ENCODE peak calls at places on chromosomes 5 and 9, in four cellular contexts. One of them, this sample, is unnamed.

GRCh38 chr5:78327761-78328510 is 32.5 kb upstream of the SCAMP1 start:
- DNase-seq in heart right ventricle: no peak
- DNase-seq in fibroblast of lung: peak
- DNase-seq in pancreas: peak
- DNase-seq in this sample: no peak

GRCh38 chr5:161763571-161763970 is 78.0 kb downstream of the GABRA6 start:
- DNase-seq in heart right ventricle: no peak
- DNase-seq in fibroblast of lung: no peak
- DNase-seq in pancreas: no peak
- DNase-seq in this sample: no peak

GRCh38 chr5:170195876-170196275 is 36.9 kb upstream of the C5orf58 start:
- DNase-seq in heart right ventricle: no peak
- DNase-seq in fibroblast of lung: no peak
- DNase-seq in pancreas: no peak
- DNase-seq in this sample: no peak

GRCh38 chr5:58497956-58498942 is 7.0 kb downstream of the GAPT start:
- DNase-seq in heart right ventricle: no peak
- DNase-seq in fibroblast of lung: peak
- DNase-seq in pancreas: peak
- DNase-seq in this sample: peak

GRCh38 chr9:99919930-99920329 is 13.5 kb downstream of the STX17 start:
- DNase-seq in heart right ventricle: no peak
- DNase-seq in fibroblast of lung: no peak
- DNase-seq in pancreas: no peak
- DNase-seq in this sample: no peak

GRCh38 chr9:34513567-34514214 is 9.1 kb downstream of the ENHO start:
- DNase-seq in heart right ventricle: no peak
- DNase-seq in fibroblast of lung: peak
- DNase-seq in pancreas: no peak
- DNase-seq in this sample: no peak

GRCh38 chr9:3088166-3088702 is 244.3 kb upstream of the PUM3 start:
- DNase-seq in heart right ventricle: no peak
- DNase-seq in fibroblast of lung: no peak
- DNase-seq in pancreas: no peak
- DNase-seq in this sample: no peak

GRCh38 chr5:54285573-54286124 is 24.7 kb downstream of the ARL15 start:
- DNase-seq in heart right ventricle: no peak
- DNase-seq in fibroblast of lung: no peak
- DNase-seq in pancreas: no peak
- DNase-seq in this sample: no peak

GRCh38 chr5:160843240-160843639 is 8.8 kb downstream of the ATP10B start:
- DNase-seq in heart right ventricle: no peak
- DNase-seq in fibroblast of lung: no peak
- DNase-seq in pancreas: no peak
- DNase-seq in this sample: no peak

GRCh38 chr5:83957188-83957587 is 236.5 kb upstream of the HAPLN1 start:
- DNase-seq in heart right ventricle: no peak
- DNase-seq in fibroblast of lung: peak
- DNase-seq in pancreas: no peak
- DNase-seq in this sample: no peak

GRCh38 chr9:77651203-77651602 is 3.1 kb upstream of the GNA14 start:
- DNase-seq in heart right ventricle: no peak
- DNase-seq in fibroblast of lung: no peak
- DNase-seq in pancreas: no peak
- DNase-seq in this sample: no peak

GRCh38 chr9:113516840-113517577 is 53.5 kb downstream of the RGS3 start:
- DNase-seq in heart right ventricle: no peak
- DNase-seq in fibroblast of lung: peak
- DNase-seq in pancreas: no peak
- DNase-seq in this sample: no peak

GRCh38 chr9:137300607-137301085 is 1.4 kb downstream of the NRARP start:
- DNase-seq in heart right ventricle: peak
- DNase-seq in fibroblast of lung: no peak
- DNase-seq in pancreas: peak
- DNase-seq in this sample: no peak

GRCh38 chr5:10588779-10589447 is 25.0 kb downstream of the ANKRD33B start:
- DNase-seq in heart right ventricle: no peak
- DNase-seq in fibroblast of lung: no peak
- DNase-seq in pancreas: no peak
- DNase-seq in this sample: no peak

GRCh38 chr9:124774131-124774978 is 2.6 kb upstream of the OLFML2A start:
- DNase-seq in heart right ventricle: peak
- DNase-seq in fibroblast of lung: peak
- DNase-seq in pancreas: peak
- DNase-seq in this sample: no peak

GRCh38 chr9:124868511-124869465 is 6.9 kb downstream of the ARPC5L start:
- DNase-seq in heart right ventricle: peak
- DNase-seq in fibroblast of lung: peak
- DNase-seq in pancreas: peak
- DNase-seq in this sample: peak

GRCh38 chr9:133359420-133360175 is 3.2 kb downstream of the SURF2 start:
- DNase-seq in heart right ventricle: no peak
- DNase-seq in fibroblast of lung: no peak
- DNase-seq in pancreas: no peak
- DNase-seq in this sample: no peak

GRCh38 chr5:72093231-72093630 is 14.0 kb upstream of the MAP1B start:
- DNase-seq in heart right ventricle: no peak
- DNase-seq in fibroblast of lung: peak
- DNase-seq in pancreas: no peak
- DNase-seq in this sample: no peak

GRCh38 chr5:9835121-9835770 is 205.1 kb upstream of the TAS2R1 start:
- DNase-seq in heart right ventricle: no peak
- DNase-seq in fibroblast of lung: no peak
- DNase-seq in pancreas: no peak
- DNase-seq in this sample: no peak

GRCh38 chr5:171574374-171574773 is 154.9 kb downstream of the FGF18 start:
- DNase-seq in heart right ventricle: peak
- DNase-seq in fibroblast of lung: no peak
- DNase-seq in pancreas: no peak
- DNase-seq in this sample: no peak

GRCh38 chr9:85142461-85143401 is 473.2 kb downstream of the NTRK2 start:
- DNase-seq in heart right ventricle: peak
- DNase-seq in fibroblast of lung: peak
- DNase-seq in pancreas: no peak
- DNase-seq in this sample: no peak

GRCh38 chr9:94482110-94482509 is 72.8 kb upstream of the PCAT7 start:
- DNase-seq in heart right ventricle: no peak
- DNase-seq in fibroblast of lung: no peak
- DNase-seq in pancreas: no peak
- DNase-seq in this sample: no peak

GRCh38 chr9:112867275-112867991 is 23.2 kb downstream of the SLC46A2 start:
- DNase-seq in heart right ventricle: no peak
- DNase-seq in fibroblast of lung: peak
- DNase-seq in pancreas: no peak
- DNase-seq in this sample: peak

GRCh38 chr5:108531367-108532211 is 149.7 kb upstream of the FBXL17 start:
- DNase-seq in heart right ventricle: no peak
- DNase-seq in fibroblast of lung: peak
- DNase-seq in pancreas: no peak
- DNase-seq in this sample: peak

GRCh38 chr5:14025566-14026276 is 81.2 kb upstream of the DNAH5 start:
- DNase-seq in heart right ventricle: no peak
- DNase-seq in fibroblast of lung: no peak
- DNase-seq in pancreas: peak
- DNase-seq in this sample: no peak

GRCh38 chr5:114367029-114367428 is 5.2 kb downstream of the KCNN2 start:
- DNase-seq in heart right ventricle: no peak
- DNase-seq in fibroblast of lung: no peak
- DNase-seq in pancreas: no peak
- DNase-seq in this sample: no peak

GRCh38 chr5:77449981-77450380 is 42.1 kb downstream of the WDR41 start:
- DNase-seq in heart right ventricle: no peak
- DNase-seq in fibroblast of lung: peak
- DNase-seq in pancreas: no peak
- DNase-seq in this sample: no peak

GRCh38 chr5:122081541-122081940 is 3.5 kb upstream of the LOX start:
- DNase-seq in heart right ventricle: no peak
- DNase-seq in fibroblast of lung: no peak
- DNase-seq in pancreas: no peak
- DNase-seq in this sample: no peak

GRCh38 chr5:145936401-145937131 is at the start of gene SH3RF2:
- DNase-seq in heart right ventricle: peak
- DNase-seq in fibroblast of lung: peak
- DNase-seq in pancreas: peak
- DNase-seq in this sample: peak

GRCh38 chr5:145941096-145941676 is 4.8 kb downstream of the SH3RF2 start:
- DNase-seq in heart right ventricle: no peak
- DNase-seq in fibroblast of lung: no peak
- DNase-seq in pancreas: no peak
- DNase-seq in this sample: no peak

GRCh38 chr5:145939532-145940065 is 3.2 kb downstream of the SH3RF2 start:
- DNase-seq in heart right ventricle: no peak
- DNase-seq in fibroblast of lung: no peak
- DNase-seq in pancreas: no peak
- DNase-seq in this sample: no peak

GRCh38 chr5:145937432-145938250 is 1.3 kb downstream of the SH3RF2 start:
- DNase-seq in heart right ventricle: no peak
- DNase-seq in fibroblast of lung: peak
- DNase-seq in pancreas: peak
- DNase-seq in this sample: no peak

DNA sequence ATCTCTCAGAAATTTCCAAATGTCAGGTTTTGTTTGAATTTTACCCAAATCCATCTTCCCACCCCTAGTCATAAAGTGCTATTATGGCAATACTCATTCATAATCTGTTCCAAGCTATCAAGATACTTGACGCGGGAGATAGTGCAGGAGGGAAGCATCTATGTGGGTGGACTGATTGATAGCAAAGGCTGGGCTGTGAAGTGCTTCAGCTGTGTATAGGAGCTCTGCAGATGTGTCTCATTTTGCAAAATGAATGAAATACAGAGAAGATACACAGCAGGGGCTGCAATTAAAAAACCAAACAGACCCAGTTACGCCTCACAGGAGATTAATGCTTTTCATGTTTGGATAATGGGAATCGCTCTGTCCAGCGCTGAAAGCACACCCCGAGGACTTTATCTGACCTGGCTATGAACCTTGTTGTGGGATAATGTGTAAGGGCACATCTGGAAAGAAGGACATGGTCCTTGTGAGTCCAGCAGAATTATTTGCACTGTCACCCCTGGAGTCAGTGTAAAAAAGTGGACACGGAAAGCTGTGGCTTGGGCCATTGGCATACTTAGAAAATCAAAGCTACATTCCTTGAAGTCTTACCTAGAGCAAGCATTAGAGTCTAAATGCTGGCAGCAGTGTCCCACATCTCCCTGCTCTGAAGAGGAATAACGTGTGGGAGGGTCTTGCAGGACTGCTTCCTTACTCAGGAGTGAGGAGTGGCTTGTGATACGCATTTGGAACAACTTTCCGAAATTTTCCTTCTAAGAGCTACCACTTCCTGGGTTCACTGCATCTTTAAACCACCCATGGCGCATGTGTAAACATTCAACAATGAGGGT is 2.5 kb downstream of the SH3RF2 start:
- DNase-seq in heart right ventricle: no peak
- DNase-seq in fibroblast of lung: peak
- DNase-seq in pancreas: no peak
- DNase-seq in this sample: no peak
- H3K4me3 ChIP-seq in heart right ventricle: no peak
- H3K4me3 ChIP-seq in fibroblast of lung: no peak
- H3K4me3 ChIP-seq in pancreas: no peak
- H3K4me3 ChIP-seq in this sample: no peak

GRCh38 chr5:147472669-147473131 is 37.2 kb downstream of the DPYSL3 start:
- DNase-seq in heart right ventricle: no peak
- DNase-seq in fibroblast of lung: no peak
- DNase-seq in pancreas: no peak
- DNase-seq in this sample: no peak
- TF ChIP-seq CTCF in heart right ventricle: no peak
- TF ChIP-seq CTCF in fibroblast of lung: no peak
- TF ChIP-seq CTCF in pancreas: no peak
- TF ChIP-seq CTCF in this sample: no peak

DNA sequence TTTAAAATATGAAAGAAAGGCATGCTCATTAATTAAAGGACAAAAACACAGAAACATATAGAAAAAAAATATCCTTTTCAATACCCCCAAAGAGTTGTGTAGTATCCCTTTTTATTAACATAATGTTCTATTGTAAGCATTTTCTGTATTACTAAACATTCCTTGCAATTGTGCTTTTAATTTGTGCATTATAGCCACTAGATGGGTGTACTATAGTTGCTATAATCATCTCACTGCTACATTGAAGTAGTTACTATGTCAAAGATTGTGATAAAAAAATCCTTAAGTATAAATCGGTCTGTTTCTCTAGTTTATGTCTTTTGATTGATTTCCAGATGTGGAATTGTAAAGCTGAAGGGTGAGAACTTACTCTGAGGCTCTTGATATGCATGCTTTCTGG is 21.4 kb downstream of the FREM1 start:
- DNase-seq in heart right ventricle: no peak
- DNase-seq in fibroblast of lung: no peak
- DNase-seq in pancreas: no peak
- DNase-seq in this sample: no peak
- H3K27ac ChIP-seq in heart right ventricle: no peak
- H3K27ac ChIP-seq in fibroblast of lung: no peak
- H3K27ac ChIP-seq in pancreas: peak
- H3K27ac ChIP-seq in this sample: no peak

GRCh38 chr5:140546851-140547507 is 483 bp upstream of the EIF4EBP3 start:
- DNase-seq in heart right ventricle: no peak
- DNase-seq in fibroblast of lung: no peak
- DNase-seq in pancreas: no peak
- DNase-seq in this sample: no peak

GRCh38 chr5:140548300-140548688 is 832 bp downstream of the EIF4EBP3 start:
- DNase-seq in heart right ventricle: no peak
- DNase-seq in fibroblast of lung: no peak
- DNase-seq in pancreas: no peak
- DNase-seq in this sample: no peak

GRCh38 chr5:140549237-140550144 is 2.0 kb downstream of the EIF4EBP3 start:
- DNase-seq in heart right ventricle: no peak
- DNase-seq in fibroblast of lung: peak
- DNase-seq in pancreas: peak
- DNase-seq in this sample: no peak

GRCh38 chr5:140548791-140549190 is 1.3 kb downstream of the EIF4EBP3 start:
- DNase-seq in heart right ventricle: no peak
- DNase-seq in fibroblast of lung: no peak
- DNase-seq in pancreas: no peak
- DNase-seq in this sample: no peak

DNA sequence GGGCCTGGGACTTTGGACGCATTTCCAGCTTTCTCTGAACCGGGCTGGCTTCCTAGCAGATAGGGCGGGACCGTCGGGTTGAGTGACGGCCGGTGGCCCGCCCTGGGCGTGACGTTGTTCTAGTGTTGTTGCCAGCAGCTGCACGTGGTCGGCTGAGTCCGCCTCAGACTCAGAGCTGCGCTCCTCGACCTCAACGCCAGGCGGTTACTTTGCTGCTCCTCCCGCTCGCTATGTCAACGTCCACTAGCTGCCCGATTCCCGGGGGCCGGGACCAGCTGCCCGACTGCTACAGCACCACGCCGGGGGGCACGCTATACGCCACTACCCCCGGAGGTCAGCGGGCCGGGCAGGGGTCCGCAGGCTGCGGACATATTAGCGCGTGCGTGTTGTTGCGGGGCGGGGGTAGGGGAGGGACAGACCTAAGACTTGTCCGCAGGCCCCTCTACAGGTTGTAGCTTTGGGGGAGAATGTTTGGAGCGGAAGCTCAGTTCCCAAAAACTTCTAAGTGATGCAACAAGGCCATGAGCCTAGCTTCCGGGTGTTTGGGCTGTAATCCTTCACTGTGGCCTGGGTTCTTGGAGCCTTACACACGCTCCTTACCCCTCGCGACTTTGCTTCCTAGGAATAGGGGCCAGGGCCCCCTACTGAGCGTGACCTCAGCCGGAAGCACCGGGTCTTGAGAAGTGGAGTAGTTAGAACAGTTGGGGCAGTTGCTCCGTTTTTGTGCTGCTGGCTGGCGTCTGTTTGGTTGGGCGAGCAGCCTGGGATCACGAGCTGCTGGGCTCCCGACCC is at the start of gene EIF4EBP3:
- DNase-seq in heart right ventricle: peak
- DNase-seq in fibroblast of lung: peak
- DNase-seq in pancreas: peak
- DNase-seq in this sample: peak
- H3K4me3 ChIP-seq in heart right ventricle: no peak
- H3K4me3 ChIP-seq in fibroblast of lung: peak
- H3K4me3 ChIP-seq in pancreas: peak
- H3K4me3 ChIP-seq in this sample: peak